ENCODE peak calls at places on chromosomes 16 and 17, in four cellular contexts. One of them, this sample, is unnamed.

GRCh38 chr17:81719410-81720266 is 7.6 kb downstream of the SLC25A10 start:
- DNase-seq in iPS DF 19.7: no peak
- DNase-seq in activated CD8-positive, alpha-beta memory T cell treated with anti-CD3 and anti-CD28 coated beads for 48 hours: no peak
- DNase-seq in neural crest cell: no peak
- DNase-seq in this sample: no peak

GRCh38 chr17:32869345-32870026 is 7.4 kb downstream of the MYO1D start:
- DNase-seq in iPS DF 19.7: no peak
- DNase-seq in activated CD8-positive, alpha-beta memory T cell treated with anti-CD3 and anti-CD28 coated beads for 48 hours: no peak
- DNase-seq in neural crest cell: no peak
- DNase-seq in this sample: no peak

GRCh38 chr17:60410001-60410400 is 12.3 kb upstream of the CHCT1 start:
- DNase-seq in iPS DF 19.7: no peak
- DNase-seq in activated CD8-positive, alpha-beta memory T cell treated with anti-CD3 and anti-CD28 coated beads for 48 hours: no peak
- DNase-seq in neural crest cell: no peak
- DNase-seq in this sample: no peak

GRCh38 chr16:56860226-56861020 is 4.6 kb upstream of the SLC12A3 start:
- DNase-seq in iPS DF 19.7: no peak
- DNase-seq in activated CD8-positive, alpha-beta memory T cell treated with anti-CD3 and anti-CD28 coated beads for 48 hours: no peak
- DNase-seq in neural crest cell: no peak
- DNase-seq in this sample: no peak

GRCh38 chr17:55768946-55769624 is 18.2 kb downstream of the PCTP start:
- DNase-seq in iPS DF 19.7: no peak
- DNase-seq in activated CD8-positive, alpha-beta memory T cell treated with anti-CD3 and anti-CD28 coated beads for 48 hours: no peak
- DNase-seq in neural crest cell: no peak
- DNase-seq in this sample: no peak

GRCh38 chr17:82668024-82668630 is 19.9 kb upstream of the WDR45B start:
- DNase-seq in iPS DF 19.7: no peak
- DNase-seq in activated CD8-positive, alpha-beta memory T cell treated with anti-CD3 and anti-CD28 coated beads for 48 hours: no peak
- DNase-seq in neural crest cell: no peak
- DNase-seq in this sample: no peak

GRCh38 chr16:19092653-19093410 is 20.9 kb upstream of the ITPRIPL2 start:
- DNase-seq in iPS DF 19.7: no peak
- DNase-seq in activated CD8-positive, alpha-beta memory T cell treated with anti-CD3 and anti-CD28 coated beads for 48 hours: no peak
- DNase-seq in neural crest cell: no peak
- DNase-seq in this sample: no peak

GRCh38 chr16:89064606-89065444 is 28.8 kb upstream of the ACSF3 start:
- DNase-seq in iPS DF 19.7: no peak
- DNase-seq in activated CD8-positive, alpha-beta memory T cell treated with anti-CD3 and anti-CD28 coated beads for 48 hours: no peak
- DNase-seq in neural crest cell: no peak
- DNase-seq in this sample: no peak

This sample was measured in heart right ventricle.